ENCODE peak calls at places on chromosomes 2 and 18, in seven cellular contexts. One of them, this sample, is unnamed.

GRCh38 chr18:59416818-59417217 is 57.8 kb upstream of the LMAN1 start:
- DNase-seq in Calu3: no peak
- DNase-seq in posterior cingulate gyrus: no peak
- DNase-seq in upper lobe of right lung: no peak
- DNase-seq in NCI-H1417 treated with DMSO at 0.1 percent for 48 hours: no peak
- DNase-seq in right atrium auricular region: no peak
- DNase-seq in NCI-H2029: no peak
- DNase-seq in this sample: no peak

GRCh38 chr2:85433511-85434089 is 15.1 kb downstream of the SH2D6 start:
- DNase-seq in Calu3: no peak
- DNase-seq in posterior cingulate gyrus: peak; percentile 99
- DNase-seq in upper lobe of right lung: peak; percentile 75
- DNase-seq in NCI-H1417 treated with DMSO at 0.1 percent for 48 hours: no peak
- DNase-seq in right atrium auricular region: peak; percentile 87
- DNase-seq in NCI-H2029: peak; percentile 47
- DNase-seq in this sample: peak; percentile 82

GRCh38 chr2:99256677-99257076 is 1.2 kb upstream of the LYG2 start:
- DNase-seq in Calu3: no peak
- DNase-seq in posterior cingulate gyrus: no peak
- DNase-seq in upper lobe of right lung: no peak
- DNase-seq in NCI-H1417 treated with DMSO at 0.1 percent for 48 hours: no peak
- DNase-seq in right atrium auricular region: no peak
- DNase-seq in NCI-H2029: no peak
- DNase-seq in this sample: no peak

GRCh38 chr2:233565685-233566140 is 869 bp downstream of the USP40 start:
- DNase-seq in Calu3: no peak
- DNase-seq in posterior cingulate gyrus: no peak
- DNase-seq in upper lobe of right lung: no peak
- DNase-seq in NCI-H1417 treated with DMSO at 0.1 percent for 48 hours: no peak
- DNase-seq in right atrium auricular region: no peak
- DNase-seq in NCI-H2029: no peak
- DNase-seq in this sample: no peak

GRCh38 chr2:118697771-118698170 is 149.7 kb downstream of the EN1 start:
- DNase-seq in Calu3: no peak
- DNase-seq in posterior cingulate gyrus: no peak
- DNase-seq in upper lobe of right lung: no peak
- DNase-seq in NCI-H1417 treated with DMSO at 0.1 percent for 48 hours: no peak
- DNase-seq in right atrium auricular region: no peak
- DNase-seq in NCI-H2029: no peak
- DNase-seq in this sample: no peak

GRCh38 chr2:235230809-235231601 is 262.8 kb upstream of the AGAP1 start:
- DNase-seq in Calu3: peak; percentile 21
- DNase-seq in posterior cingulate gyrus: no peak
- DNase-seq in upper lobe of right lung: no peak
- DNase-seq in NCI-H1417 treated with DMSO at 0.1 percent for 48 hours: peak; percentile 65
- DNase-seq in right atrium auricular region: peak; percentile 58
- DNase-seq in NCI-H2029: peak; percentile 37
- DNase-seq in this sample: no peak

GRCh38 chr2:79292231-79292785 is 132.8 kb upstream of the REG3A start:
- DNase-seq in Calu3: no peak
- DNase-seq in posterior cingulate gyrus: no peak
- DNase-seq in upper lobe of right lung: no peak
- DNase-seq in NCI-H1417 treated with DMSO at 0.1 percent for 48 hours: no peak
- DNase-seq in right atrium auricular region: no peak
- DNase-seq in NCI-H2029: no peak
- DNase-seq in this sample: no peak

GRCh38 chr18:2654105-2654827 is 1.3 kb upstream of the SMCHD1 start:
- DNase-seq in Calu3: no peak
- DNase-seq in posterior cingulate gyrus: no peak
- DNase-seq in upper lobe of right lung: no peak
- DNase-seq in NCI-H1417 treated with DMSO at 0.1 percent for 48 hours: no peak
- DNase-seq in right atrium auricular region: no peak
- DNase-seq in NCI-H2029: no peak
- DNase-seq in this sample: no peak

GRCh38 chr2:161139098-161139987 is 20.9 kb upstream of the TANK start:
- DNase-seq in Calu3: no peak
- DNase-seq in posterior cingulate gyrus: no peak
- DNase-seq in upper lobe of right lung: no peak
- DNase-seq in NCI-H1417 treated with DMSO at 0.1 percent for 48 hours: no peak
- DNase-seq in right atrium auricular region: no peak
- DNase-seq in NCI-H2029: no peak
- DNase-seq in this sample: no peak

GRCh38 chr2:191322838-191323506 is 77.8 kb downstream of the MYO1B start:
- DNase-seq in Calu3: no peak
- DNase-seq in posterior cingulate gyrus: no peak
- DNase-seq in upper lobe of right lung: no peak
- DNase-seq in NCI-H1417 treated with DMSO at 0.1 percent for 48 hours: no peak
- DNase-seq in right atrium auricular region: no peak
- DNase-seq in NCI-H2029: no peak
- DNase-seq in this sample: no peak

GRCh38 chr2:14678754-14679153 is 46.2 kb downstream of the LRATD1 start:
- DNase-seq in Calu3: no peak
- DNase-seq in posterior cingulate gyrus: no peak
- DNase-seq in upper lobe of right lung: no peak
- DNase-seq in NCI-H1417 treated with DMSO at 0.1 percent for 48 hours: no peak
- DNase-seq in right atrium auricular region: no peak
- DNase-seq in NCI-H2029: no peak
- DNase-seq in this sample: no peak

GRCh38 chr18:3081558-3081957 is 68.6 kb upstream of the LPIN2 start:
- DNase-seq in Calu3: no peak
- DNase-seq in posterior cingulate gyrus: no peak
- DNase-seq in upper lobe of right lung: no peak
- DNase-seq in NCI-H1417 treated with DMSO at 0.1 percent for 48 hours: no peak
- DNase-seq in right atrium auricular region: no peak
- DNase-seq in NCI-H2029: no peak
- DNase-seq in this sample: no peak

GRCh38 chr2:65656152-65656718 is 223.8 kb upstream of the SPRED2 start:
- DNase-seq in Calu3: no peak
- DNase-seq in posterior cingulate gyrus: no peak
- DNase-seq in upper lobe of right lung: no peak
- DNase-seq in NCI-H1417 treated with DMSO at 0.1 percent for 48 hours: no peak
- DNase-seq in right atrium auricular region: no peak
- DNase-seq in NCI-H2029: no peak
- DNase-seq in this sample: no peak

GRCh38 chr2:10477443-10478297 is 29.5 kb upstream of the ODC1 start:
- DNase-seq in Calu3: no peak
- DNase-seq in posterior cingulate gyrus: no peak
- DNase-seq in upper lobe of right lung: peak; percentile 47
- DNase-seq in NCI-H1417 treated with DMSO at 0.1 percent for 48 hours: no peak
- DNase-seq in right atrium auricular region: no peak
- DNase-seq in NCI-H2029: no peak
- DNase-seq in this sample: no peak

GRCh38 chr2:31333527-31334183 is 80.9 kb downstream of the XDH start:
- DNase-seq in Calu3: peak; percentile 86
- DNase-seq in posterior cingulate gyrus: peak; percentile 95
- DNase-seq in upper lobe of right lung: peak; percentile 74
- DNase-seq in NCI-H1417 treated with DMSO at 0.1 percent for 48 hours: peak; percentile 85
- DNase-seq in right atrium auricular region: peak; percentile 83
- DNase-seq in NCI-H2029: peak; percentile 49
- DNase-seq in this sample: peak; percentile 42

GRCh38 chr18:50410894-50411293 is 36.0 kb downstream of the SKA1 start:
- DNase-seq in Calu3: no peak
- DNase-seq in posterior cingulate gyrus: no peak
- DNase-seq in upper lobe of right lung: no peak
- DNase-seq in NCI-H1417 treated with DMSO at 0.1 percent for 48 hours: no peak
- DNase-seq in right atrium auricular region: no peak
- DNase-seq in NCI-H2029: no peak
- DNase-seq in this sample: no peak

GRCh38 chr18:63160172-63160995 is 159.2 kb downstream of the BCL2 start:
- DNase-seq in Calu3: no peak
- DNase-seq in posterior cingulate gyrus: no peak
- DNase-seq in upper lobe of right lung: no peak
- DNase-seq in NCI-H1417 treated with DMSO at 0.1 percent for 48 hours: no peak
- DNase-seq in right atrium auricular region: no peak
- DNase-seq in NCI-H2029: no peak
- DNase-seq in this sample: no peak

GRCh38 chr2:23925702-23926288 is 1.1 kb downstream of the ATAD2B start:
- DNase-seq in Calu3: peak; percentile 39
- DNase-seq in posterior cingulate gyrus: no peak
- DNase-seq in upper lobe of right lung: no peak
- DNase-seq in NCI-H1417 treated with DMSO at 0.1 percent for 48 hours: no peak
- DNase-seq in right atrium auricular region: peak; percentile 79
- DNase-seq in NCI-H2029: no peak
- DNase-seq in this sample: peak; percentile 60

GRCh38 chr2:147366281-147366680 is 478.5 kb upstream of the ACVR2A start:
- DNase-seq in Calu3: no peak
- DNase-seq in posterior cingulate gyrus: no peak
- DNase-seq in upper lobe of right lung: no peak
- DNase-seq in NCI-H1417 treated with DMSO at 0.1 percent for 48 hours: no peak
- DNase-seq in right atrium auricular region: no peak
- DNase-seq in NCI-H2029: no peak
- DNase-seq in this sample: no peak

GRCh38 chr2:231926180-231926741 is at the start of gene NPPC:
- DNase-seq in Calu3: peak; percentile 52
- DNase-seq in posterior cingulate gyrus: peak; percentile 96
- DNase-seq in upper lobe of right lung: peak; percentile 65
- DNase-seq in NCI-H1417 treated with DMSO at 0.1 percent for 48 hours: peak; percentile 24
- DNase-seq in right atrium auricular region: no peak
- DNase-seq in NCI-H2029: no peak
- DNase-seq in this sample: peak; percentile 56

GRCh38 chr2:30763151-30763660 is 44.0 kb downstream of the CAPN13 start:
- DNase-seq in Calu3: no peak
- DNase-seq in posterior cingulate gyrus: no peak
- DNase-seq in upper lobe of right lung: no peak
- DNase-seq in NCI-H1417 treated with DMSO at 0.1 percent for 48 hours: no peak
- DNase-seq in right atrium auricular region: no peak
- DNase-seq in NCI-H2029: no peak
- DNase-seq in this sample: no peak

GRCh38 chr2:84735383-84735782 is 145.5 kb downstream of the TRABD2A start:
- DNase-seq in Calu3: no peak
- DNase-seq in posterior cingulate gyrus: no peak
- DNase-seq in upper lobe of right lung: no peak
- DNase-seq in NCI-H1417 treated with DMSO at 0.1 percent for 48 hours: no peak
- DNase-seq in right atrium auricular region: no peak
- DNase-seq in NCI-H2029: no peak
- DNase-seq in this sample: no peak

GRCh38 chr2:216803803-216804202 is 56.1 kb downstream of the TNP1 start:
- DNase-seq in Calu3: no peak
- DNase-seq in posterior cingulate gyrus: peak; percentile 84
- DNase-seq in upper lobe of right lung: no peak
- DNase-seq in NCI-H1417 treated with DMSO at 0.1 percent for 48 hours: no peak
- DNase-seq in right atrium auricular region: no peak
- DNase-seq in NCI-H2029: peak; percentile 58
- DNase-seq in this sample: no peak

GRCh38 chr2:24643051-24643450 is 150.1 kb downstream of the PTRHD1 start:
- DNase-seq in Calu3: no peak
- DNase-seq in posterior cingulate gyrus: no peak
- DNase-seq in upper lobe of right lung: no peak
- DNase-seq in NCI-H1417 treated with DMSO at 0.1 percent for 48 hours: no peak
- DNase-seq in right atrium auricular region: no peak
- DNase-seq in NCI-H2029: no peak
- DNase-seq in this sample: no peak

GRCh38 chr2:59378104-59378503 is 1137.0 kb upstream of the FANCL start:
- DNase-seq in Calu3: no peak
- DNase-seq in posterior cingulate gyrus: no peak
- DNase-seq in upper lobe of right lung: no peak
- DNase-seq in NCI-H1417 treated with DMSO at 0.1 percent for 48 hours: no peak
- DNase-seq in right atrium auricular region: no peak
- DNase-seq in NCI-H2029: no peak
- DNase-seq in this sample: no peak

GRCh38 chr2:237685408-237685807 is 58.0 kb downstream of the LRRFIP1 start:
- DNase-seq in Calu3: no peak
- DNase-seq in posterior cingulate gyrus: no peak
- DNase-seq in upper lobe of right lung: peak; percentile 37
- DNase-seq in NCI-H1417 treated with DMSO at 0.1 percent for 48 hours: no peak
- DNase-seq in right atrium auricular region: no peak
- DNase-seq in NCI-H2029: no peak
- DNase-seq in this sample: no peak

GRCh38 chr2:28633739-28634138 is 117.9 kb upstream of the PPP1CB start:
- DNase-seq in Calu3: peak; percentile 41
- DNase-seq in posterior cingulate gyrus: peak; percentile 88
- DNase-seq in upper lobe of right lung: no peak
- DNase-seq in NCI-H1417 treated with DMSO at 0.1 percent for 48 hours: no peak
- DNase-seq in right atrium auricular region: no peak
- DNase-seq in NCI-H2029: no peak
- DNase-seq in this sample: no peak